ENCODE peak calls at places on chromosomes 16 and 17, in eight cellular contexts. X is GM23248; H is aorta; D is adipocyte; E is H7; R is adrenal gland; N is transverse colon; Z is effector memory CD4-positive, alpha-beta T cell. Y is an unnamed sample. For H3K36me3 and H3K27me3, the result is how much of the 10 kb centered on the place peaks cover.

GRCh38 chr17:65362826-65363225 is 198.6 kb downstream of the AXIN2 start:
- DNase-seq in X (peak), H (no peak), D (no peak), E (no peak), R (no peak), N (no peak), Z (no peak), Y (no peak)

GRCh38 chr17:54780238-54780637 is 120.4 kb upstream of the TOM1L1 start:
- DNase-seq in X (no peak), H (no peak), D (no peak), E (no peak), R (no peak), N (no peak), Z (no peak), Y (no peak)

GRCh38 chr17:77140878-77141767 is at the start of gene SEC14L1:
- DNase-seq in X (peak), H (peak), D (peak), E (peak), R (peak), N (peak), Z (no peak), Y (peak)

GRCh38 chr17:38825762-38826247 is 684 bp upstream of the CWC25 start:
- DNase-seq in X (no peak), H (no peak), D (no peak), E (no peak), R (no peak), N (no peak), Z (no peak), Y (peak)

GRCh38 chr17:57553525-57553924 is 191.6 kb downstream of the CCDC182 start:
- DNase-seq in X (no peak), H (no peak), D (no peak), E (no peak), R (peak), N (no peak), Z (no peak), Y (peak)

GRCh38 chr16:22816475-22816874 is 2.5 kb downstream of the HS3ST2 start:
- DNase-seq in X (peak), H (peak), D (no peak), E (no peak), R (peak), N (no peak), Z (no peak), Y (no peak)

GRCh38 chr17:4739122-4740024 is at the start of the genes CXCL16 and ZMYND15:
- DNase-seq in X (peak), H (peak), D (peak), E (peak), R (peak), N (peak), Z (peak), Y (no peak)

GRCh38 chr16:10871157-10871991 is 5.6 kb upstream of the CIITA start:
- DNase-seq in X (peak), H (no peak), D (peak), E (no peak), R (peak), N (peak), Z (no peak), Y (peak)

GRCh38 chr16:83015871-83016270 is 389.1 kb downstream of the CDH13 start:
- DNase-seq in X (peak), H (no peak), D (peak), E (no peak), R (no peak), N (no peak), Z (no peak), Y (no peak)

DNA sequence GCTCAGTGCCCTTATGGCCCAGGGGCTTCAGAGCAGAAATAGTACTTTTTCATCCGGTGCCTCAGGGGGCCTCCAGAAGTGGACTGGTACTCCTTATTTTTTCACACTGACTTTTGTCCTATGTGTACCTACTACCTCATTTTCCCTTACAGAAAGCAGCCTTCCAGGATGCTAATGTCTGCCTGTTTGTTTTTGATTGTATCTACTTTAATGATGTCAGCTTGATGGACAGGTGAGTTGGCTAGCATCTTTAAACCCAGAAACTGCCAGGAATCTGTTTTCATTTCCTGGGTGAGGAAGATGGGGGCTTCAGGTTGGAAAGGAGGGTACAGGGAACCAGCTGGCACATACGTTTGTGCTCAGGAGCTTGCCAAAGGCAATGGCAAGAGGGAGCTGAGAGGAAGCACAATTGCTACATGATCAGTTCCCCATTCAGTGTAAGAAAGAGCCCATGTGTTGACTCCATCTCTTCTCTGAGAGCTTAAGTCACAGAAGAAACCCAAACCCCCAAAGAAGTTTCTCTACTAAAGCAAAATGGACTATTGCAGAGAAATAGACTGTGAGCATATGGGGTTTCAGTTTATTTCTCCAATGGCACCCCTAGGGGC is 16.2 kb downstream of the LIG3 start:
- DNase-seq in X (no peak), H (no peak), D (no peak), E (no peak), R (no peak), N (no peak), Z (no peak), Y (no peak)
- H3K36me3 ChIP-seq in X (under half), H (under half), D (half or more), E (half or more), R (half or more), N (under half), Z (under half), Y (half or more)

GRCh38 chr17:64125937-64126336 is 4.0 kb downstream of the ERN1 start:
- DNase-seq in X (peak), H (no peak), D (no peak), E (no peak), R (no peak), N (no peak), Z (no peak), Y (no peak)
- H3K27me3 ChIP-seq in X (under half), H (under half), D (under half), E (under half), R (under half), N (under half), Z (under half), Y (under half)

GRCh38 chr17:79741751-79742588 is 11.2 kb downstream of the ENPP7 start:
- DNase-seq in X (peak), H (peak), D (peak), E (peak), R (peak), N (peak), Z (peak), Y (peak)
- H3K4me3 ChIP-seq in X (no peak), H (no peak), D (no peak), E (peak), R (no peak), N (no peak), Z (no peak), Y (no peak)

DNA sequence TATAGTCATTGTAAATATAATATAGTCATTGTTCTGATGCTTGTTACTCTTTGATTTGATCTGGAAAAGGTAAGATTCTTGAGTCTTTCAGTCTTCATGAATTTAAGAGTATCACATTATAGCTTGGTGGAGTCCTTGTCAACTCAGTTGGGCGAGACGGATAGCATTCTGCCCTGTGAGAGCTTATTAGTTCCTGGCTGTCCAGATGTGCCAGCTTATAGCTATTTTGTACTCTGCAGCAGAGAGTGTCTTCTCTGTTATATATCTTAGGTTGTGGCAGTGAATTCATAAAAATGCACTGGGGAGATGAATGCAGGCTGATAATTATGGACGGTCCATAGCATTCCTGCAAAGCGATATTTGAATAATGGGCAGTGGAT is 51.0 kb upstream of the CRISPLD2 start:
- DNase-seq in X (no peak), H (no peak), D (no peak), E (no peak), R (no peak), N (no peak), Z (no peak), Y (no peak)
- H3K36me3 ChIP-seq in X (under half), H (under half), D (half or more), E (under half), R (under half), N (under half), Z (under half), Y (under half)

GRCh38 chr17:34493903-34494302 is 85.5 kb upstream of the TMEM132E start:
- DNase-seq in X (no peak), H (no peak), D (no peak), E (no peak), R (no peak), N (no peak), Z (no peak), Y (no peak)
- H3K27me3 ChIP-seq in X (under half), H (under half), D (under half), E (under half), R (under half), N (under half), Z (under half), Y (under half)

GRCh38 chr17:67265620-67266019 is 20.6 kb upstream of the HELZ start:
- DNase-seq in X (no peak), H (no peak), D (no peak), E (no peak), R (no peak), N (no peak), Z (no peak), Y (no peak)
- H3K4me3 ChIP-seq in X (no peak), H (no peak), D (peak), E (no peak), R (no peak), N (no peak), Z (no peak), Y (no peak)

GRCh38 chr16:1374418-1375297 is 22.9 kb downstream of the GNPTG start:
- DNase-seq in X (no peak), H (peak), D (no peak), E (no peak), R (no peak), N (no peak), Z (no peak), Y (peak)
- H3K36me3 ChIP-seq in X (under half), H (under half), D (under half), E (under half), R (under half), N (under half), Z (under half), Y (under half)

GRCh38 chr16:84811529-84811928 is 8.3 kb upstream of the CRISPLD2 start:
- DNase-seq in X (no peak), H (no peak), D (no peak), E (no peak), R (no peak), N (no peak), Z (no peak), Y (no peak)
- H3K27me3 ChIP-seq in X (under half), H (under half), D (under half), E (under half), R (under half), N (under half), Z (under half), Y (under half)